ENCODE peak calls at places on chromosomes 5 and 9, in six cellular contexts. X, G, W, M, A and B are unnamed samples.
A peak's percentile ranks its signal among the peaks of the same experiment; 100 is the strongest.

GRCh38 chr9:127180457-127181314 is 58.3 kb upstream of the ANGPTL2 start:
- DNase-seq in X (peak; percentile 14), G (no peak), W (no peak), M (no peak), A (no peak), B (peak; percentile 14)

GRCh38 chr9:126563556-126563955 is 50.2 kb upstream of the LMX1B start:
- DNase-seq in X (no peak), G (no peak), W (no peak), M (no peak), A (no peak), B (no peak)

GRCh38 chr9:114278356-114278755 is 44.5 kb upstream of the ORM1 start:
- DNase-seq in X (no peak), G (no peak), W (no peak), M (no peak), A (no peak), B (no peak)

GRCh38 chr9:78663367-78663766 is 366.4 kb downstream of the PSAT1 start:
- DNase-seq in X (no peak), G (no peak), W (no peak), M (no peak), A (no peak), B (no peak)

GRCh38 chr9:115462623-115463022 is 344.7 kb upstream of the TNC start:
- DNase-seq in X (no peak), G (no peak), W (no peak), M (no peak), A (no peak), B (no peak)

GRCh38 chr5:66616495-66617222 is 20.5 kb downstream of the MAST4 start:
- DNase-seq in X (no peak), G (no peak), W (no peak), M (no peak), A (peak; percentile 18), B (peak; percentile 83)

GRCh38 chr5:73007051-73007450 is 51.2 kb downstream of the FCHO2 start:
- DNase-seq in X (no peak), G (no peak), W (no peak), M (no peak), A (no peak), B (no peak)

GRCh38 chr9:87707805-87708500 is 18.0 kb upstream of the CTSL start:
- DNase-seq in X (no peak), G (no peak), W (no peak), M (no peak), A (no peak), B (no peak)

GRCh38 chr5:82104872-82105271 is 133.0 kb downstream of the ATG10 start:
- DNase-seq in X (no peak), G (no peak), W (no peak), M (no peak), A (no peak), B (no peak)

GRCh38 chr5:149371296-149371962 is 7.7 kb downstream of the IL17B start:
- DNase-seq in X (peak; percentile 61), G (no peak), W (peak; percentile 70), M (peak; percentile 15), A (no peak), B (no peak)

GRCh38 chr9:78118742-78119473 is 87.3 kb upstream of the GNAQ start:
- DNase-seq in X (no peak), G (no peak), W (no peak), M (no peak), A (no peak), B (no peak)

GRCh38 chr5:10853144-10853543 is 92.1 kb upstream of the DAP start:
- DNase-seq in X (no peak), G (no peak), W (no peak), M (no peak), A (no peak), B (no peak)

GRCh38 chr9:74570879-74571512 is 73.9 kb downstream of the RORB start:
- DNase-seq in X (no peak), G (no peak), W (no peak), M (peak; percentile 16), A (no peak), B (no peak)

GRCh38 chr9:83964973-83965349 is 15.1 kb downstream of the HNRNPK start:
- DNase-seq in X (no peak), G (no peak), W (no peak), M (no peak), A (no peak), B (no peak)

GRCh38 chr9:99222416-99223280 is 566 bp downstream of the SEC61B start:
- DNase-seq in X (no peak), G (no peak), W (no peak), M (no peak), A (no peak), B (no peak)

GRCh38 chr9:134853893-134854292 is 26.7 kb upstream of the FCN2 start:
- DNase-seq in X (no peak), G (no peak), W (no peak), M (no peak), A (no peak), B (no peak)

GRCh38 chr5:40688127-40688756 is 8.5 kb downstream of the PTGER4 start:
- DNase-seq in X (peak; percentile 85), G (peak; percentile 12), W (peak; percentile 69), M (peak; percentile 85), A (peak; percentile 82), B (peak; percentile 85)

GRCh38 chr9:5870020-5870339 is 20.7 kb upstream of the MLANA start:
- DNase-seq in X (no peak), G (no peak), W (no peak), M (no peak), A (no peak), B (no peak)

GRCh38 chr5:1726469-1726865 is 73.2 kb downstream of the MRPL36 start:
- DNase-seq in X (no peak), G (no peak), W (peak; percentile 8), M (no peak), A (peak; percentile 3), B (no peak)

GRCh38 chr5:89597878-89598277 is 714.9 kb upstream of the MEF2C start:
- DNase-seq in X (no peak), G (no peak), W (no peak), M (no peak), A (no peak), B (no peak)

GRCh38 chr5:16784843-16785791 is 151.0 kb downstream of the MYO10 start:
- DNase-seq in X (no peak), G (no peak), W (no peak), M (no peak), A (no peak), B (no peak)

GRCh38 chr5:127754259-127754658 is 51.1 kb downstream of the CCDC192 start:
- DNase-seq in X (no peak), G (no peak), W (no peak), M (no peak), A (peak; percentile 66), B (no peak)

GRCh38 chr5:64665243-64665642 is 25.1 kb upstream of the SHISAL2B start:
- DNase-seq in X (no peak), G (no peak), W (no peak), M (no peak), A (no peak), B (no peak)

GRCh38 chr9:5044160-5044559 is 59.1 kb downstream of the JAK2 start:
- DNase-seq in X (no peak), G (no peak), W (no peak), M (no peak), A (no peak), B (no peak)

GRCh38 chr5:82387819-82388166 is 109.6 kb upstream of the RPS23 start:
- DNase-seq in X (no peak), G (no peak), W (no peak), M (no peak), A (no peak), B (no peak)

GRCh38 chr5:72656331-72656730 is 149.1 kb upstream of the ZNF366 start:
- DNase-seq in X (no peak), G (no peak), W (no peak), M (no peak), A (no peak), B (no peak)

GRCh38 chr9:114248274-114248673 is 74.6 kb upstream of the ORM1 start:
- DNase-seq in X (no peak), G (no peak), W (no peak), M (no peak), A (no peak), B (no peak)

GRCh38 chr5:68930139-68930538 is 163.7 kb upstream of the SLC30A5 start:
- DNase-seq in X (no peak), G (no peak), W (no peak), M (no peak), A (no peak), B (no peak)

GRCh38 chr5:180435594-180435993 is 58.6 kb upstream of the CNOT6 start:
- DNase-seq in X (no peak), G (no peak), W (no peak), M (no peak), A (no peak), B (no peak)
- TF ChIP-seq POLR2A in X (no peak), G (no peak), W (no peak), M (no peak), A (no peak), B (no peak)

DNA sequence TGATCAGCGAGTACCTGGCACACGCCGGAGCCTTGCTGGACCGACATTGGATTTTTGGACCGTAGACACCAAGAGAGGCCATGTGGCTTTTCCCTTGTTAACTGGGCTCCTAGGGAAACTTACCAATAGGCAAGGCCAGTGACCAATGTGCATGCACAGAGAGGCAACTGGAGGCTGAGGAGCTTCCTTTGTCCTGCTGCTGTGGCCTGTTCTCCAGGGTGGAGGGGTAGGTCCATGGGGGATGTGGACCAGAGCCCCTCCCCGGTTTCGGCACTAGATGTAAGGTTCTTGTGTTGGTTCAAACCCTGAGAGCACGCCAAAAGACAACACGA is 34.8 kb upstream of the ANXA2R start:
- DNase-seq in X (no peak), G (no peak), W (no peak), M (no peak), A (no peak), B (no peak)
- H3K27ac ChIP-seq in X (peak overlapping the region; percentile 40), G (peak overlapping the region; percentile 33), W (peak overlapping the region; percentile 67), M (no peak overlapping the region), A (peak overlapping the region; percentile 51), B (peak overlapping the region; percentile 58)

GRCh38 chr5:43037929-43038510 is 2.1 kb downstream of the ANXA2R start:
- DNase-seq in X (no peak), G (no peak), W (no peak), M (no peak), A (no peak), B (peak; percentile 31)
- TF ChIP-seq POLR2A in X (no peak), G (no peak), W (no peak), M (no peak), A (no peak), B (no peak)

GRCh38 chr9:37480759-37481158 is 5.0 kb upstream of the POLR1E start:
- DNase-seq in X (no peak), G (no peak), W (no peak), M (no peak), A (no peak), B (no peak)

GRCh38 chr9:37486256-37486615 is 488 bp downstream of the POLR1E start:
- DNase-seq in X (no peak), G (no peak), W (no peak), M (no peak), A (no peak), B (no peak)

GRCh38 chr9:37486616-37487544 is 1.1 kb downstream of the POLR1E start:
- DNase-seq in X (peak; percentile 73), G (no peak), W (no peak), M (no peak), A (no peak), B (no peak)

GRCh38 chr9:37485389-37486255 is at the start of gene POLR1E:
- DNase-seq in X (peak; percentile 92), G (peak; percentile 77), W (peak; percentile 96), M (peak; percentile 84), A (peak; percentile 96), B (peak; percentile 99)
- H3K27ac ChIP-seq in X (peak within 1 kb of the TSS; percentile 92), G (peak within 1 kb of the TSS; percentile 89), W (peak within 1 kb of the TSS; percentile 57), M (peak within 1 kb of the TSS; percentile 63), A (peak within 1 kb of the TSS; percentile 65), B (peak within 1 kb of the TSS; percentile 81)

GRCh38 chr5:77491783-77492652 is at the start of gene WDR41:
- DNase-seq in X (peak; percentile 93), G (peak; percentile 57), W (peak; percentile 94), M (peak; percentile 85), A (peak; percentile 83), B (peak; percentile 92)
- TF ChIP-seq POLR2A in X (peak; percentile 42), G (peak; percentile 64), W (peak; percentile 73), M (peak; percentile 39), A (peak; percentile 56), B (peak; percentile 62)